ENCODE peak calls at places on chromosomes 16 and 17, in seven cellular contexts. V is DMS79, S is thoracic aorta, M is HAP-1, N is T-helper 17 cell, T is body of pancreas, I is skeletal muscle cell. O is an unnamed sample.
A peak's percentile ranks its signal among the peaks of the same experiment; 100 is the strongest.

GRCh38 chr16:85668676-85669424 is 19.9 kb downstream of the GINS2 start:
- DNase-seq in V (no peak), S (no peak), M (no peak), N (no peak), T (no peak), I (no peak), O (no peak)

GRCh38 chr16:75377971-75378386 is 55.3 kb downstream of the CFDP1 start:
- DNase-seq in V (no peak), S (no peak), M (no peak), N (no peak), T (peak; percentile 27), I (peak; percentile 94), O (peak; percentile 64)

GRCh38 chr17:29769225-29769624 is 146.5 kb upstream of the CORO6 start:
- DNase-seq in V (no peak), S (no peak), M (no peak), N (no peak), T (no peak), I (no peak), O (no peak)

GRCh38 chr17:28950017-28950751 is 1.1 kb downstream of the PHF12 start:
- DNase-seq in V (peak; percentile 55), S (no peak), M (peak; percentile 52), N (peak; percentile 54), T (peak; percentile 51), I (no peak), O (peak; percentile 43)

GRCh38 chr17:77461277-77462057 is 320.7 kb downstream of the SEC14L1 start:
- DNase-seq in V (no peak), S (no peak), M (no peak), N (no peak), T (no peak), I (no peak), O (no peak)

GRCh38 chr17:49694847-49695697 is 12.7 kb downstream of the SLC35B1 start:
- DNase-seq in V (no peak), S (peak; percentile 13), M (no peak), N (peak; percentile 46), T (peak; percentile 50), I (no peak), O (peak; percentile 83)

GRCh38 chr17:55756689-55757088 is 5.8 kb downstream of the PCTP start:
- DNase-seq in V (no peak), S (no peak), M (no peak), N (no peak), T (no peak), I (no peak), O (no peak)

GRCh38 chr16:80536246-80536645 is 4.5 kb upstream of the DYNLRB2 start:
- DNase-seq in V (no peak), S (no peak), M (no peak), N (no peak), T (no peak), I (no peak), O (no peak)

GRCh38 chr17:40247926-40248495 is 28.9 kb downstream of the WIPF2 start:
- DNase-seq in V (no peak), S (no peak), M (no peak), N (no peak), T (no peak), I (no peak), O (no peak)

GRCh38 chr17:40541873-40542561 is 23.3 kb downstream of the CCR7 start:
- DNase-seq in V (no peak), S (no peak), M (no peak), N (no peak), T (no peak), I (no peak), O (no peak)

GRCh38 chr17:50864747-50865059 is 1.5 kb downstream of the TOB1 start:
- DNase-seq in V (no peak), S (no peak), M (no peak), N (no peak), T (no peak), I (no peak), O (no peak)

GRCh38 chr17:47276868-47277267 is 23.2 kb downstream of the ITGB3 start:
- DNase-seq in V (no peak), S (no peak), M (peak; percentile 79), N (no peak), T (peak; percentile 79), I (peak; percentile 73), O (no peak)

GRCh38 chr16:87295259-87295658 is 21.9 kb downstream of the C16orf95 start:
- DNase-seq in V (no peak), S (no peak), M (peak; percentile 23), N (no peak), T (no peak), I (no peak), O (no peak)

GRCh38 chr17:2053380-2054261 is 1.3 kb upstream of the HIC1 start:
- DNase-seq in V (peak; percentile 50), S (no peak), M (peak; percentile 38), N (peak; percentile 75), T (peak; percentile 65), I (no peak), O (peak; percentile 75)

GRCh38 chr17:80095038-80095843 is 6.1 kb upstream of the GAA start:
- DNase-seq in V (no peak), S (no peak), M (no peak), N (no peak), T (no peak), I (no peak), O (no peak)

GRCh38 chr16:54194008-54194731 is 92.4 kb downstream of the IRX3 start:
- DNase-seq in V (peak; percentile 68), S (peak; percentile 11), M (no peak), N (no peak), T (peak; percentile 24), I (no peak), O (peak; percentile 28)

GRCh38 chr16:57945740-57946138 is 25.2 kb downstream of the CNGB1 start:
- DNase-seq in V (no peak), S (no peak), M (no peak), N (no peak), T (no peak), I (no peak), O (no peak)

GRCh38 chr17:38875477-38876080 is 5.7 kb downstream of the LASP1 start:
- DNase-seq in V (no peak), S (no peak), M (no peak), N (no peak), T (no peak), I (no peak), O (no peak)

GRCh38 chr16:4081577-4082021 is 34.6 kb downstream of the ADCY9 start:
- DNase-seq in V (no peak), S (no peak), M (no peak), N (no peak), T (no peak), I (no peak), O (no peak)

GRCh38 chr17:8742828-8743227 is 1.8 kb downstream of the CCDC42 start:
- DNase-seq in V (no peak), S (no peak), M (no peak), N (no peak), T (no peak), I (no peak), O (no peak)

GRCh38 chr17:19369846-19370492 is 7.4 kb upstream of the B9D1 start:
- DNase-seq in V (no peak), S (no peak), M (no peak), N (no peak), T (peak; percentile 9), I (no peak), O (no peak)

GRCh38 chr16:519425-519824 is 8.1 kb upstream of the CAPN15 start:
- DNase-seq in V (no peak), S (no peak), M (no peak), N (no peak), T (no peak), I (no peak), O (no peak)

GRCh38 chr16:1525871-1526607 is 7.4 kb upstream of the TMEM204 start:
- DNase-seq in V (no peak), S (no peak), M (no peak), N (no peak), T (no peak), I (no peak), O (no peak)

GRCh38 chr16:929674-930073 is 41.1 kb downstream of the LMF1 start:
- DNase-seq in V (no peak), S (no peak), M (no peak), N (no peak), T (no peak), I (no peak), O (no peak)

GRCh38 chr17:74439691-74440567 is 8.0 kb downstream of the GPRC5C start:
- DNase-seq in V (no peak), S (no peak), M (no peak), N (no peak), T (no peak), I (no peak), O (peak; percentile 47)

GRCh38 chr17:2798679-2799078 is 2.4 kb downstream of the RAP1GAP2 start:
- DNase-seq in V (no peak), S (no peak), M (no peak), N (no peak), T (no peak), I (no peak), O (no peak)

GRCh38 chr17:10380631-10381408 is 8.0 kb upstream of the MYH13 start:
- DNase-seq in V (no peak), S (no peak), M (no peak), N (no peak), T (no peak), I (peak; percentile 52), O (no peak)

GRCh38 chr16:22358000-22358399 is 16.4 kb downstream of the CDR2 start:
- DNase-seq in V (no peak), S (no peak), M (no peak), N (no peak), T (no peak), I (no peak), O (no peak)